ENCODE peak calls at places on chromosome 13, in eight cellular contexts. P is HCT116, D is upper lobe of left lung, N is Panc1, M is GM12878, W is K562, X is HepG2, S is GM23338. U is an unnamed sample.

GRCh38 chr13:30454991-30455390 is 10.7 kb downstream of the HMGB1 start:
- ATAC-seq in P (no peak), D (no peak), N (peak), M (peak), W (peak), X (peak), S (peak), U (no peak)

GRCh38 chr13:29454931-29455481 is 140.5 kb downstream of the SLC7A1 start:
- ATAC-seq in P (peak), D (no peak), N (no peak), M (peak), W (peak), X (peak), S (peak), U (no peak)

GRCh38 chr13:41596190-41596589 is 138.8 kb downstream of the RGCC start:
- ATAC-seq in P (no peak), D (no peak), N (no peak), M (no peak), W (no peak), X (no peak), S (no peak), U (no peak)

GRCh38 chr13:28049880-28050871 is 50.2 kb downstream of the FLT3 start:
- ATAC-seq in P (no peak), D (no peak), N (no peak), M (peak), W (no peak), X (no peak), S (peak), U (no peak)

GRCh38 chr13:95896302-95896701 is 156.9 kb downstream of the UGGT2 start:
- ATAC-seq in P (no peak), D (no peak), N (no peak), M (no peak), W (peak), X (no peak), S (no peak), U (no peak)

GRCh38 chr13:41973247-41973741 is 12.4 kb upstream of the VWA8 start:
- ATAC-seq in P (peak), D (no peak), N (no peak), M (no peak), W (peak), X (peak), S (peak), U (no peak)

GRCh38 chr13:92103673-92104296 is 705.4 kb downstream of the GPC5 start:
- ATAC-seq in P (no peak), D (peak), N (peak), M (no peak), W (no peak), X (no peak), S (no peak), U (no peak)

GRCh38 chr13:61531383-61532065 is 115.9 kb upstream of the PCDH20 start:
- ATAC-seq in P (no peak), D (no peak), N (no peak), M (peak), W (no peak), X (no peak), S (no peak), U (no peak)

GRCh38 chr13:102128216-102128800 is 273.5 kb downstream of the FGF14 start:
- ATAC-seq in P (no peak), D (peak), N (no peak), M (peak), W (no peak), X (no peak), S (no peak), U (peak)

DNA sequence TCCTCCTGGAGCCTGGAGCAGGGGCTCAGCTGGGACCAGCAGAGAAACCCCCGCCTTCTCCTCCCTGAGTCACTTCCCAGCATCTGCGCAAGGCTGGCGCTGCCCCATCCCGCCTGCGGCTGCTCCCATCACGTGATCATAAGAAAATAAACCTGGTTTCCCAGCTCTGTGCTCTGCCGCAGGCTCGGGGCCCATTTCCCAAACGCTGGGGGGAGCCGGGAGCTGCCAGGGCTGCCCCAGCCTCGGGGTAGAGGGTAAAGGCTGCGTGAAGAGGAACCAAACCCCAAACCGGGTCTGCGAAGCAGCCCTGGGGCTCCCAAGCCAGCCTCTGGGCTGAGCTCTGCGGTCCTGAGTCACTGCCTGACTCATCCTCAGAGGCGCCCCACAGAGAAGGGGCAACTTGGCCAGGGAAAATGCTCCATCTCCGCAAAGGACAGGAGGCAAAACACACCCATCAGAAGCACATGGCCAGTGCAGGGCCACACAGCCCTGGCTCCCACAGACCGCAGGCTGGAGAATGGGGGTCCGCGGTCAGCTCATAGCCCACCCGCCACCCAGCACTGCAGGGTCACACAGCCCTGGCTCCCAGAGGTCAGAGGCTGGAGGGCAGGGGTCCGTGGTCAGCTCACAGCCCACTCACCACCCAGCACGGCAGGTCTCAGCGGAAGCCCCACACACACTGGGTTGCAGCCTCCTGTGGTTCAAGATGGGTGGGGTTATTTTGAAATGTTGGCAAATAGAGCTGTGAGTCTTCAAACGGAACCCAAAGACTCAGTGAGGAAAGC is 67.1 kb downstream of the RASA3 start:
- ATAC-seq in P (peak), D (peak), N (peak), M (peak), W (peak), X (peak), S (peak), U (peak)
- TF ChIP-seq POLR2AphosphoS5 in P (peak), D (peak), N (peak), M (no peak), W (no peak), X (no peak), S (no peak), U (peak)

GRCh38 chr13:66992683-66993082 is 237.5 kb downstream of the PCDH9 start:
- ATAC-seq in P (no peak), D (no peak), N (no peak), M (no peak), W (no peak), X (no peak), S (no peak), U (no peak)

GRCh38 chr13:66992183-66992582 is 238.0 kb downstream of the PCDH9 start:
- ATAC-seq in P (no peak), D (no peak), N (peak), M (no peak), W (no peak), X (no peak), S (no peak), U (no peak)

GRCh38 chr13:66995366-66995663 is 234.8 kb downstream of the PCDH9 start:
- ATAC-seq in P (no peak), D (no peak), N (no peak), M (peak), W (no peak), X (no peak), S (no peak), U (no peak)

GRCh38 chr13:66994498-66995365 is 235.4 kb downstream of the PCDH9 start:
- ATAC-seq in P (no peak), D (peak), N (peak), M (peak), W (peak), X (peak), S (peak), U (peak)

GRCh38 chr13:66994097-66994496 is 236.0 kb downstream of the PCDH9 start:
- ATAC-seq in P (no peak), D (peak), N (peak), M (no peak), W (peak), X (peak), S (peak), U (peak)
- H3K4me3 ChIP-seq in P (no peak), D (peak), N (peak), M (no peak), W (peak), X (peak), S (peak), U (peak)

GRCh38 chr13:93967286-93967685 is 512.2 kb downstream of the DCT start:
- ATAC-seq in P (no peak), D (no peak), N (no peak), M (no peak), W (no peak), X (no peak), S (no peak), U (no peak)

GRCh38 chr13:93966267-93966936 is 513.1 kb downstream of the DCT start:
- ATAC-seq in P (no peak), D (no peak), N (no peak), M (no peak), W (no peak), X (peak), S (no peak), U (no peak)

GRCh38 chr13:93959796-93960533 is 519.5 kb downstream of the DCT start:
- ATAC-seq in P (no peak), D (no peak), N (no peak), M (no peak), W (no peak), X (no peak), S (no peak), U (no peak)

GRCh38 chr13:93963266-93964131 is 516.0 kb downstream of the DCT start:
- ATAC-seq in P (no peak), D (no peak), N (no peak), M (no peak), W (no peak), X (peak), S (no peak), U (no peak)

GRCh38 chr13:93965587-93965986 is 513.9 kb downstream of the DCT start:
- ATAC-seq in P (no peak), D (no peak), N (no peak), M (no peak), W (no peak), X (peak), S (no peak), U (no peak)
- TF ChIP-seq POLR2AphosphoS5 in P (no peak), D (no peak), N (no peak), M (no peak), W (no peak), X (no peak), S (no peak), U (no peak)

GRCh38 chr13:21668665-21669599 is 1.9 kb upstream of the FGF9 start:
- ATAC-seq in P (no peak), D (peak), N (no peak), M (no peak), W (no peak), X (no peak), S (peak), U (no peak)
- H3K4me3 ChIP-seq in P (peak), D (peak), N (peak), M (peak), W (no peak), X (no peak), S (peak), U (peak)

GRCh38 chr13:76385606-76386005 is 500.6 kb downstream of the KCTD12 start:
- ATAC-seq in P (no peak), D (no peak), N (no peak), M (no peak), W (no peak), X (no peak), S (no peak), U (no peak)
- TF ChIP-seq POLR2AphosphoS5 in P (no peak), D (no peak), N (no peak), M (no peak), W (no peak), X (no peak), S (no peak), U (no peak)